ENCODE peak calls at places on chromosomes 11 and 22, in five cellular contexts. M, L, Y, I and U are unnamed samples.

GRCh38 chr11:109957601-109958000 is 135.6 kb upstream of the ZC3H12C start:
- DNase-seq in I (no peak), Y (no peak), M (no peak), L (no peak), U (no peak)

GRCh38 chr11:33701831-33702230 is 1.2 kb upstream of the C11orf91 start:
- DNase-seq in Y (peak; percentile 93), L (no peak), I (peak; percentile 39), M (peak; percentile 51), U (peak; percentile 68)

GRCh38 chr22:43293259-43293658 is 49.9 kb downstream of the SCUBE1 start:
- DNase-seq in M (no peak), I (peak; percentile 36), Y (peak; percentile 77), L (no peak), U (no peak)

GRCh38 chr11:103735497-103736032 is 300.9 kb upstream of the DDI1 start:
- DNase-seq in Y (peak; percentile 40), I (no peak), L (no peak), M (no peak), U (no peak)

GRCh38 chr11:93396356-93396755 is 65.8 kb downstream of the DEUP1 start:
- DNase-seq in I (no peak), M (peak; percentile 51), Y (peak; percentile 12), L (no peak), U (no peak)

GRCh38 chr11:107565219-107565937 is at the start of gene ALKBH8:
- DNase-seq in M (peak; percentile 89), Y (peak; percentile 91), L (peak; percentile 84), I (peak; percentile 75), U (peak; percentile 63)

GRCh38 chr22:35971418-35972119 is 57.1 kb downstream of the RBFOX2 start:
- DNase-seq in M (peak; percentile 94), Y (peak; percentile 92), I (no peak), L (no peak), U (peak; percentile 98)

GRCh38 chr22:46452195-46453005 is 85.0 kb downstream of the CELSR1 start:
- DNase-seq in I (peak; percentile 59), M (no peak), L (no peak), Y (no peak), U (no peak)

GRCh38 chr11:47289856-47290255 is 19.9 kb downstream of the MADD start:
- DNase-seq in Y (no peak), M (no peak), I (no peak), L (no peak), U (no peak)

GRCh38 chr11:73072935-73073481 is 69.1 kb downstream of the FCHSD2 start:
- DNase-seq in I (no peak), M (peak; percentile 63), Y (peak; percentile 43), L (no peak), U (peak; percentile 54)

GRCh38 chr22:36816635-36817428 is at the start of gene PVALB:
- DNase-seq in I (no peak), L (no peak), Y (peak; percentile 55), M (peak; percentile 51), U (peak; percentile 27)

GRCh38 chr22:49751968-49752597 is 75.6 kb downstream of the BRD1 start:
- DNase-seq in I (no peak), M (no peak), Y (no peak), L (no peak), U (no peak)

GRCh38 chr22:30205281-30206115 is 41.1 kb downstream of the LIF start:
- DNase-seq in I (peak; percentile 25), M (peak; percentile 94), Y (peak; percentile 97), L (no peak), U (peak; percentile 93)

GRCh38 chr11:1705121-1706052 is 8.4 kb downstream of the KRTAP5-6 start:
- DNase-seq in Y (no peak), I (no peak), L (peak; percentile 25), M (no peak), U (no peak)

GRCh38 chr11:111457731-111458368 is 54.3 kb downstream of the BTG4 start:
- DNase-seq in Y (no peak), M (no peak), I (no peak), L (no peak), U (no peak)

GRCh38 chr11:103109818-103110388 is 677 bp downstream of the DYNC2H1 start:
- DNase-seq in L (no peak), M (peak; percentile 34), Y (peak; percentile 49), I (no peak), U (no peak)

GRCh38 chr11:120334894-120335462 is 1.2 kb upstream of the ARHGEF12 start:
- DNase-seq in I (peak; percentile 64), L (peak; percentile 66), M (peak; percentile 93), Y (peak; percentile 84), U (peak; percentile 96)

GRCh38 chr11:60915250-60915914 is 1.4 kb downstream of the TMEM109 start:
- DNase-seq in I (peak; percentile 77), Y (peak; percentile 86), L (peak; percentile 79), M (peak; percentile 84), U (peak; percentile 71)

GRCh38 chr11:111697910-111698309 is 68.3 kb downstream of the PPP2R1B start:
- DNase-seq in Y (no peak), I (no peak), M (no peak), L (no peak), U (no peak)

GRCh38 chr11:116276051-116277044 is 496.4 kb downstream of the BUD13 start:
- DNase-seq in L (peak; percentile 75), M (peak; percentile 15), Y (peak; percentile 37), I (peak; percentile 82), U (peak; percentile 5)
- H3K4me3 ChIP-seq in L (no peak overlapping the region), M (no peak overlapping the region), Y (no peak overlapping the region), I (peak overlapping the region; percentile 24), U (no peak overlapping the region)

GRCh38 chr22:39458443-39459083 is 1.8 kb downstream of the MGAT3 start:
- DNase-seq in M (no peak), Y (no peak), I (no peak), L (no peak), U (no peak)
- H3K4me3 ChIP-seq in M (peak overlapping the region; percentile 76), Y (no peak overlapping the region), I (peak overlapping the region; percentile 57), L (no peak overlapping the region), U (no peak overlapping the region)

GRCh38 chr11:3380706-3381570 is 2.0 kb upstream of the ZNF195 start:
- DNase-seq in M (no peak), L (no peak), Y (peak; percentile 68), I (no peak), U (peak; percentile 51)
- H3K4me3 ChIP-seq in M (peak overlapping the region; percentile 80), L (no peak overlapping the region), Y (peak overlapping the region; percentile 76), I (peak overlapping the region; percentile 27), U (peak overlapping the region; percentile 56)

DNA sequence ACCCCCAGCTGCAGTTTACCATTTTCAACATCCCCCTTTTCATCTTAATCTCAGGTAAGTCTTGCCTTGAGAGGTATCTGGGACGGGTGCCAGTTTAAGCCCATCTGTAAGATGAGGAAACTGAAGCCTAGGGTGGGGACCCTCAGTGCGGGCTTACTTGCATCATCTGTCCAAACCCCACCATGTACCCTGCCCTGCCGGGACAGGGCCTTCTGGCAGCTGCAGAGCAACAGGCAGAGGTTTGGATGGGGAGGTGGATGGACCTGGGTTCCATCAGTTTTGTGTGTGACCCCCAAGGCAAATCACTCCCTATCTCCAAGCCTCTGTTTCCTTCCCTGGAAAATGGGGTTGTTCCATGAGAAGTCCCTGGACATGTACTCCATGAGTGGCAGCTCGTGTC is 67.5 kb downstream of the MN1 start:
- DNase-seq in L (no peak), I (no peak), M (no peak), Y (no peak), U (no peak)
- H3K4me3 ChIP-seq in L (no peak overlapping the region), I (no peak overlapping the region), M (no peak overlapping the region), Y (no peak overlapping the region), U (no peak overlapping the region)

GRCh38 chr11:97364047-97364446 is 974.2 kb downstream of the JRKL start:
- DNase-seq in M (peak; percentile 56), Y (no peak), L (no peak), I (no peak), U (peak; percentile 1)
- H3K4me3 ChIP-seq in M (no peak overlapping the region), Y (no peak overlapping the region), L (no peak overlapping the region), I (no peak overlapping the region), U (no peak overlapping the region)

GRCh38 chr11:68398870-68399865 is 61.4 kb upstream of the PPP6R3 start:
- DNase-seq in Y (no peak), M (no peak), I (peak; percentile 43), L (no peak), U (peak; percentile 17)

GRCh38 chr11:68392822-68393221 is 67.7 kb upstream of the PPP6R3 start:
- DNase-seq in Y (no peak), M (no peak), I (no peak), L (no peak), U (no peak)

GRCh38 chr11:68399916-68400315 is 60.6 kb upstream of the PPP6R3 start:
- DNase-seq in Y (no peak), I (no peak), M (no peak), L (no peak), U (no peak)

GRCh38 chr11:68397256-68397655 is 63.3 kb upstream of the PPP6R3 start:
- DNase-seq in Y (no peak), M (no peak), L (no peak), I (no peak), U (no peak)

GRCh38 chr11:68396526-68396925 is 64.0 kb upstream of the PPP6R3 start:
- DNase-seq in L (no peak), I (no peak), M (no peak), Y (no peak), U (no peak)
- H3K4me3 ChIP-seq in L (no peak overlapping the region), I (no peak overlapping the region), M (no peak overlapping the region), Y (no peak overlapping the region), U (no peak overlapping the region)

DNA sequence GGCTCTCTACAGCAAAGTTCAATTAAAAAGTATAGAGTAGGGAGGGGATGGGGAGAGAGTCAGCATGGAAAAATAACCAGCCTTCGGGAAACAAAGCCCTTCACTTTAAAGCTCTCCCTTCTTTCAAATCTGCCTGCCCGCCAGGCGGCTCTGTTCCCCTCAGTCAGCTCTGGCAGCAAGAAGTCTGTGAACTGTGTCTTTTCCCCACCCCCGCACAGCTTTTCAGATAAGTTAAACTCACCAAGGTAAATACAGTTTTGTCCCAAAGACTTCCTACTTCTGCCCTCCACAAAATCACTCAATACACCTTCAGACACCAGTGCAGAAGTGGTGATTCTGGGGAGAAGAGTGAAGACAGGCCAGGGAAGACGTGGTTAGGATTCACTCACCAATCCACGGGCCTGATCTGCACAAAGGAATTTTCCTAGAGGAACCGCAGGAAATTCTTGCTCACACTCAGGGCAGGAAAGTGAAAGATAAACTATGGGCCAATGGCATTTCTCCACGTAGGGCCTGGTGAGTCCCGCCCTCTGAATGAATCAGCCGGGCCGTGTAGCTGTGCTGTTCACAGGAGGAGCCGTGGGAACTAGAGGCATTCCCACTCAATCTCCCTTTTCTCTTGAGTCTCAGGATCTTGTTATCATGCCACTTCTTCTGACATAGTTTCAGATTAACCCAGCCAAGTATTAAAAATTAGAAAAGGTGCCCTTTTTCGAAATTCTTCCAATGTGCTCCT is at the start of gene TRIM5:
- DNase-seq in L (peak; percentile 79), I (peak; percentile 89), Y (peak; percentile 99), M (peak; percentile 99), U (peak; percentile 99)
- H3K4me3 ChIP-seq in L (peak within 1 kb of the TSS; percentile 93), I (peak within 1 kb of the TSS; percentile 40), Y (peak within 1 kb of the TSS; percentile 79), M (peak within 1 kb of the TSS; percentile 89), U (peak within 1 kb of the TSS; percentile 77)